ENCODE peak calls at places on chromosomes 5 and 9, in nine cellular contexts. J is OCI-LY7, K is brain microvascular endothelial cell, L is GM06990, Z is breast epithelium, H is GM23248, Y is ovary, O is iPS DF 6.9, I is GM12878. V is an unnamed sample.
A peak's percentile ranks its signal among the peaks of the same experiment; 100 is the strongest.

GRCh38 chr5:32365623-32366022 is 52.9 kb upstream of the MTMR12 start:
- DNase-seq in J (no peak), K (no peak), L (no peak), Y (no peak), O (no peak), I (no peak), H (no peak), Z (no peak), V (no peak)

GRCh38 chr5:170220196-170220595 is 12.6 kb upstream of the C5orf58 start:
- DNase-seq in L (no peak), I (no peak), J (no peak), Z (no peak), Y (no peak), O (no peak), K (no peak), H (no peak), V (no peak)

GRCh38 chr9:97921959-97922905 is at the start of gene TRMO:
- DNase-seq in J (peak; percentile 100), O (peak; percentile 98), Z (peak; percentile 97), K (peak; percentile 98), I (peak; percentile 98), Y (peak; percentile 98), H (peak; percentile 99), L (peak; percentile 99), V (peak; percentile 99)

GRCh38 chr5:87061046-87061445 is 206.6 kb upstream of the RASA1 start:
- DNase-seq in K (no peak), I (no peak), J (no peak), L (no peak), H (peak; percentile 32), Z (no peak), O (no peak), Y (no peak), V (no peak)

GRCh38 chr5:179530069-179530998 is 20.0 kb upstream of the RUFY1 start:
- DNase-seq in I (no peak), L (peak; percentile 85), H (peak; percentile 47), Y (peak; percentile 44), Z (peak; percentile 62), K (peak; percentile 15), J (no peak), O (no peak), V (peak; percentile 63)

GRCh38 chr5:165538065-165538464 is 2032.6 kb downstream of the MAT2B start:
- DNase-seq in K (no peak), J (no peak), Y (no peak), O (no peak), L (no peak), I (no peak), Z (no peak), H (no peak), V (no peak)

GRCh38 chr5:167294861-167295685 is 996.4 kb upstream of the WWC1 start:
- DNase-seq in Z (no peak), Y (no peak), K (peak; percentile 82), I (no peak), H (peak; percentile 86), L (no peak), J (no peak), O (peak; percentile 33), V (no peak)

GRCh38 chr9:136655244-136656225 is 7.2 kb upstream of the EGFL7 start:
- DNase-seq in Y (no peak), K (no peak), J (no peak), H (no peak), I (no peak), L (no peak), O (no peak), Z (no peak), V (no peak)

GRCh38 chr9:78778843-78779486 is 482.0 kb downstream of the PSAT1 start:
- DNase-seq in I (no peak), L (no peak), H (no peak), O (no peak), Z (no peak), K (no peak), Y (no peak), J (no peak), V (no peak)

GRCh38 chr9:84966876-84967830 is 297.6 kb downstream of the NTRK2 start:
- DNase-seq in O (peak; percentile 37), H (peak; percentile 52), J (no peak), K (no peak), I (no peak), Y (no peak), L (peak; percentile 20), Z (no peak), V (no peak)

GRCh38 chr9:98611986-98612505 is 96.7 kb downstream of the GABBR2 start:
- DNase-seq in H (no peak), Z (no peak), L (no peak), Y (no peak), K (no peak), O (no peak), I (no peak), J (no peak), V (no peak)

GRCh38 chr5:132905938-132906337 is 32.5 kb downstream of the LEAP2 start:
- DNase-seq in H (no peak), I (no peak), J (peak; percentile 15), Y (no peak), Z (no peak), K (no peak), O (no peak), L (no peak), V (no peak)

DNA sequence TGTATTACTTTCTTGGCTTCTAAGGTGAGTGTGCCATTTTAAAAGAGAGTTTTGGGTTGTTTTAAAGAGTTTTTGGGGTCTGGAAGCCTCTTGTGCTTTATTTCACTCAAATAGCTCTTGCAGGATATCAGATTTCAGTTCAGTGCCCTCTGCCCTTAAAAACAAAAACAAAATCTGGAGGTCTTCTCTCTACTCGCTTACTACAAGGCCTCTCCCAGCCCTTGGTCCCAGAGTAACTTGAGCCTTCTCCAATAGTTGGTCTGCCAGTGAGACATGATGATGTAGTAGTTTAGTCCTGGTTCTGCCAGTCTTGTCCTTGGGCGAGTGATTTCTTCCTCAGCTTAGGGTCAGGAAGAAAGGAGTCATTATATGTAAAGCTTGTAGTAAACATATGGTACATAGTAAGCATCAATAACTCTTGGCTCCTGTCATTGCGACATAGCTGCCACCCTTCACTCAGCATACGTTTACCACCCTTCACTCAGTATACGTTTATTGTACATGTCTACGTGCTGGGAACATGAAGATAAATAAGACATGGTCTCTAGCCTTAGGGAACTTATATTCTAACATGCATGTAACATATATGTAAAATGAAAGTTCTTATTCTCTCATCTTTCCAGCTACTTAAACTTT is 147.6 kb downstream of the MAN2A1 start:
- DNase-seq in L (no peak), K (no peak), H (no peak), O (no peak), Z (no peak), Y (no peak), I (no peak), J (no peak), V (no peak)
- H3K36me3 ChIP-seq in L (peaks cover 2% of the 10 kb centered on the region), K (peaks cover 10% of the 10 kb centered on the region), H (peaks cover 6% of the 10 kb centered on the region), O (no peaks in the 10 kb centered on the region), Z (no peaks in the 10 kb centered on the region), Y (no peaks in the 10 kb centered on the region), I (no peaks in the 10 kb centered on the region), J (no peaks in the 10 kb centered on the region), V (peaks cover 10% of the 10 kb centered on the region)

GRCh38 chr9:93465853-93466252 is 12.5 kb upstream of the FAM120AOS start:
- DNase-seq in K (peak; percentile 17), L (no peak), Z (no peak), J (no peak), H (no peak), O (no peak), I (no peak), Y (no peak), V (no peak)
- H3K4me3 ChIP-seq in K (no peak overlapping the region), L (no peak overlapping the region), Z (no peak overlapping the region), J (peak overlapping the region; percentile 49), H (no peak overlapping the region), O (no peak overlapping the region), I (no peak overlapping the region), Y (no peak overlapping the region), V (no peak overlapping the region)

GRCh38 chr5:150022163-150022540 is 21.6 kb downstream of the HMGXB3 start:
- DNase-seq in Y (no peak), I (no peak), L (no peak), J (no peak), O (no peak), K (peak; percentile 79), Z (no peak), H (peak; percentile 95), V (no peak)
- H3K36me3 ChIP-seq in Y (no peaks in the 10 kb centered on the region), I (peaks cover 26% of the 10 kb centered on the region), L (peaks cover 20% of the 10 kb centered on the region), J (peaks cover 98% of the 10 kb centered on the region), O (peaks cover 15% of the 10 kb centered on the region), K (peaks cover 59% of the 10 kb centered on the region), Z (peaks cover 7% of the 10 kb centered on the region), H (peaks cover 60% of the 10 kb centered on the region), V (peaks cover 74% of the 10 kb centered on the region)

GRCh38 chr9:128722380-128723351 is 1.3 kb downstream of the ZDHHC12 start:
- DNase-seq in K (no peak), L (no peak), H (no peak), I (no peak), O (no peak), J (no peak), Y (no peak), Z (no peak), V (no peak)
- H3K4me3 ChIP-seq in K (no peak overlapping the region), L (peak overlapping the region; percentile 99), H (no peak overlapping the region), I (peak overlapping the region; percentile 100), O (no peak overlapping the region), J (peak overlapping the region; percentile 90), Y (no peak overlapping the region), Z (no peak overlapping the region), V (no peak overlapping the region)

GRCh38 chr9:127785933-127786772 is at the start of gene CDK9:
- DNase-seq in I (no peak), Z (peak; percentile 89), K (peak; percentile 80), H (peak; percentile 97), Y (peak; percentile 93), O (no peak), J (peak; percentile 94), L (peak; percentile 93), V (peak; percentile 90)

GRCh38 chr9:127783111-127783621 is 2.7 kb upstream of the CDK9 start:
- DNase-seq in Y (peak; percentile 56), H (no peak), I (peak; percentile 73), L (peak; percentile 82), J (peak; percentile 78), O (no peak), Z (peak; percentile 42), K (no peak), V (no peak)

GRCh38 chr9:127786773-127787123 is 914 bp downstream of the CDK9 start:
- DNase-seq in I (no peak), L (no peak), Z (no peak), O (no peak), J (no peak), K (no peak), Y (no peak), H (peak; percentile 70), V (no peak)

GRCh38 chr9:127783644-127784043 is 2.2 kb upstream of the CDK9 start:
- DNase-seq in I (no peak), K (no peak), H (no peak), J (peak; percentile 34), Y (no peak), O (no peak), L (no peak), Z (no peak), V (no peak)

GRCh38 chr9:127785023-127785932 is 556 bp upstream of the CDK9 start:
- DNase-seq in Y (peak; percentile 91), J (peak; percentile 89), Z (peak; percentile 79), L (peak; percentile 91), H (peak; percentile 84), K (peak; percentile 57), O (no peak), I (no peak), V (peak; percentile 86)
- H3K36me3 ChIP-seq in Y (no peaks in the 10 kb centered on the region), J (peaks cover 44% of the 10 kb centered on the region), Z (peaks cover 18% of the 10 kb centered on the region), L (peaks cover 31% of the 10 kb centered on the region), H (peaks cover 31% of the 10 kb centered on the region), K (peaks cover 37% of the 10 kb centered on the region), O (peaks cover 26% of the 10 kb centered on the region), I (peaks cover 20% of the 10 kb centered on the region), V (peaks cover 33% of the 10 kb centered on the region)

DNA sequence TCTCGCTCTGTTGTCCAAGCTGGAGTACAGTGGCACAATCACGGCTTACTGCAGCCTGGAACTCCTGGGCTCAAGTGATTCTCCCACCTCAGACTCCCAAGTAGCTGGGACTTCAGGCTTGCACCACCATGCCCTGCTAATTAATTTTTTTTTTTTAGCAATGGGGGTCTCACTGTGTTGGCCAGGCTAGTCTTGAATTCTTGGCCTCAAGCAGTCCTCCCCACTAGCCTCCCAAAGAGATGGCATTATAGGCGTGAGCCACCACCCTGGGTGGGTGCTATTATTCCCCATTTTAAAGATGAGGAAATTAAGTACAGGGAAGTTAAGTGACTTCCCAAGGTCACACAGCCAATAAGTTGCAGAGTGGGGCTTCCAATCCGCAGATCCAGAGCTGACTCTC is 1.7 kb downstream of the NNT start:
- DNase-seq in J (no peak), Y (no peak), O (no peak), Z (no peak), L (no peak), I (no peak), H (no peak), K (no peak), V (no peak)
- H3K4me3 ChIP-seq in J (peak overlapping the region; percentile 86), Y (no peak overlapping the region), O (no peak overlapping the region), Z (no peak overlapping the region), L (peak overlapping the region; percentile 95), I (peak overlapping the region; percentile 93), H (no peak overlapping the region), K (no peak overlapping the region), V (peak overlapping the region; percentile 92)

V was measured in right atrium auricular region.